ENCODE peak calls at places on chromosomes 12 and 14, in seven cellular contexts. F is A549, H is upper lobe of left lung, S is heart left ventricle, A is stomach, N is thyroid gland, Q is IMR-90. R is an unnamed sample.

GRCh38 chr14:81562818-81563217 is 29.2 kb upstream of the SEL1L start:
- DNase-seq in F (no peak), H (no peak), S (no peak), A (no peak), N (no peak), Q (no peak), R (no peak)

GRCh38 chr12:117516034-117516433 is 154.6 kb upstream of the NOS1 start:
- DNase-seq in F (no peak), H (no peak), S (no peak), A (no peak), N (no peak), Q (no peak), R (no peak)

GRCh38 chr14:39102969-39103957 is at the start of gene SEC23A:
- DNase-seq in F (peak; percentile 92), H (peak; percentile 97), S (peak; percentile 93), A (peak; percentile 92), N (peak; percentile 94), Q (peak; percentile 83), R (peak; percentile 97)

GRCh38 chr12:48165089-48166031 is 8.0 kb upstream of the ASB8 start:
- DNase-seq in F (peak; percentile 75), H (no peak), S (peak; percentile 26), A (no peak), N (peak; percentile 25), Q (peak; percentile 68), R (no peak)

GRCh38 chr12:54736549-54736948 is 88.4 kb upstream of the DCD start:
- DNase-seq in F (no peak), H (no peak), S (no peak), A (no peak), N (no peak), Q (no peak), R (no peak)

GRCh38 chr12:19648173-19648572 is 208.9 kb downstream of the AEBP2 start:
- DNase-seq in F (no peak), H (no peak), S (no peak), A (no peak), N (no peak), Q (no peak), R (no peak)

GRCh38 chr14:41604793-41605534 is 1.7 kb upstream of the LRFN5 start:
- DNase-seq in F (no peak), H (no peak), S (peak; percentile 29), A (no peak), N (peak; percentile 60), Q (peak; percentile 86), R (no peak)

GRCh38 chr12:83573676-83574075 is 887.0 kb downstream of the TMTC2 start:
- DNase-seq in F (peak; percentile 49), H (no peak), S (no peak), A (peak; percentile 52), N (no peak), Q (no peak), R (no peak)

GRCh38 chr12:43653289-43653915 is 101.4 kb upstream of the ADAMTS20 start:
- DNase-seq in F (no peak), H (no peak), S (no peak), A (no peak), N (no peak), Q (no peak), R (no peak)

GRCh38 chr12:54984602-54985376 is at the start of gene TESPA1:
- DNase-seq in F (no peak), H (peak; percentile 77), S (peak; percentile 59), A (peak; percentile 54), N (peak; percentile 55), Q (no peak), R (peak; percentile 61)

GRCh38 chr14:76919811-76920571 is 93.8 kb downstream of the LRRC74A start:
- DNase-seq in F (peak; percentile 84), H (no peak), S (peak; percentile 60), A (peak; percentile 32), N (peak; percentile 43), Q (peak; percentile 88), R (no peak)

GRCh38 chr12:9740109-9740750 is 7.3 kb upstream of the CLECL1 start:
- DNase-seq in F (no peak), H (no peak), S (no peak), A (no peak), N (peak; percentile 39), Q (no peak), R (no peak)

GRCh38 chr12:65818454-65819382 is 5.6 kb upstream of the HMGA2 start:
- DNase-seq in F (no peak), H (no peak), S (no peak), A (no peak), N (no peak), Q (peak; percentile 65), R (no peak)

GRCh38 chr14:32381869-32382268 is 52.8 kb downstream of the AKAP6 start:
- DNase-seq in F (no peak), H (no peak), S (no peak), A (no peak), N (no peak), Q (no peak), R (no peak)

GRCh38 chr14:90647469-90647868 is 168.8 kb downstream of the TTC7B start:
- DNase-seq in F (no peak), H (no peak), S (no peak), A (no peak), N (no peak), Q (no peak), R (no peak)

GRCh38 chr14:98181768-98182167 is 1090.2 kb downstream of the BCL11B start:
- DNase-seq in F (no peak), H (no peak), S (no peak), A (no peak), N (no peak), Q (no peak), R (no peak)

GRCh38 chr12:89949457-89950195 is 241.0 kb upstream of the ATP2B1 start:
- DNase-seq in F (peak; percentile 98), H (no peak), S (peak; percentile 43), A (no peak), N (no peak), Q (peak; percentile 64), R (no peak)

GRCh38 chr12:9049520-9050133 is 60.3 kb downstream of the KLRG1 start:
- DNase-seq in F (peak; percentile 57), H (no peak), S (no peak), A (no peak), N (no peak), Q (peak; percentile 52), R (no peak)

GRCh38 chr14:36518586-36519430 is 1.2 kb downstream of the NKX2-1 start:
- DNase-seq in F (no peak), H (no peak), S (no peak), A (no peak), N (no peak), Q (no peak), R (no peak)

GRCh38 chr12:14454098-14454907 is 88.8 kb downstream of the ATF7IP start:
- DNase-seq in F (peak; percentile 68), H (no peak), S (no peak), A (no peak), N (no peak), Q (peak; percentile 34), R (no peak)

GRCh38 chr12:31005944-31006361 is 67.7 kb upstream of the DDX11 start:
- DNase-seq in F (peak; percentile 74), H (no peak), S (no peak), A (no peak), N (no peak), Q (peak; percentile 20), R (no peak)

GRCh38 chr14:79473676-79474075 is 737.6 kb downstream of the DIO2 start:
- DNase-seq in F (no peak), H (no peak), S (no peak), A (no peak), N (no peak), Q (no peak), R (no peak)

GRCh38 chr12:92272301-92272964 is 126.8 kb upstream of the BTG1 start:
- DNase-seq in F (no peak), H (peak; percentile 22), S (no peak), A (no peak), N (no peak), Q (no peak), R (no peak)

GRCh38 chr12:68007466-68007865 is 18.2 kb downstream of the IFNG-AS1 start:
- DNase-seq in F (no peak), H (no peak), S (no peak), A (no peak), N (no peak), Q (peak; percentile 10), R (no peak)

DNA sequence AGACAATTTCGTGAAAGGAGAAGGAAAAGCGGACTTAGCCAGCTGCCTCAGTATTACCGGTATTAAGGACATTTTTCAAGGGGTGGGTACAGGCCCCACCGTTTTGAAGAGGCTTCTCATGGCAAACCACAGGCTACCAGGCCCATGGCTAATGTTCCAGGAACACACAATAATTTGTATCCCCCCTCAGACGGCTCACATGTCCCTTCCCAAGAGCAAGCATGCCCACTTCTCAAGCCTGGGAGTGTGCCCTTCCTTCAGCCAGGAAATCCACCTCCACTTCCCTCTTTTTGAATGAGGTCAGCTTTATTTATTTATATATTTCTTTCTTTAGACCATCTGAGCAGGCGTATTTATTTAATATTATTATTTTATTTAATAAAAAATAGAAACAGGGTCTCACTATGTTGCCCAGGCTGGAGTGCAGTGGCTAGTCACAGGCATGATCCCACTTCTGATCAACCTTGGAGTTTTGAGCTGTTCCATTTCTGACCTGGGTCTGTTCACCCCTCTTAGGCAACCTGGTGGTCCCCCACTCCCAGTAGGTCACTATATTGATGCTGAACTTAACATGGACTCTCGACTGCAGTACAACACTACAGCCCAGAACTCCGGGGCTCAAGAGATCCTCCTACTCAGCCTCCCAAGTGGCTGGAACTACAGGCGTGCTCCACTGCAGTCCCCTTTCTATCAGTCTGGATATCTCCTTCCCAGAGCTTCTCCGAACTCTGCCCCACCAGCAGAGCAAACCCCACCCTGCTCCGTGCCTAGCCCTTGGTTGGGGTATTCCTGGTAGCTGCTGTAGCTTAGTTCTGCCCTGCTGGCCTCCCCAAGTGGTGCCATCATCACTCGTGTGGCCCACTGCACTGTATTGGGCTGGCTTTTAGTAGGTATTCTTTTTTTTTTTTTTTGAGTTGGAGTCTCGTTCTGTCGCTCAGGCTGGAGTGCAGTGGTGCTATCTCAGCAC is 9.8 kb downstream of the HSP90AA1 start:
- DNase-seq in F (no peak), H (no peak), S (no peak), A (no peak), N (no peak), Q (no peak), R (no peak)
- TF ChIP-seq POLR2A in F (peak; percentile 29), H (no peak), S (no peak), A (no peak), N (no peak), Q (no peak), R (no peak)

GRCh38 chr12:85835417-85835809 is 796 bp downstream of the RASSF9 start:
- DNase-seq in F (no peak), H (no peak), S (no peak), A (no peak), N (no peak), Q (peak; percentile 10), R (no peak)
- H3K4me3 ChIP-seq in F (peak overlapping the region; percentile 42), H (peak overlapping the region; percentile 45), S (peak overlapping the region; percentile 68), A (peak overlapping the region; percentile 43), N (peak overlapping the region; percentile 24), Q (no peak overlapping the region), R (peak overlapping the region; percentile 52)

GRCh38 chr12:6367969-6368892 is 7.1 kb downstream of the SCNN1A start:
- DNase-seq in F (peak; percentile 67), H (no peak), S (no peak), A (no peak), N (no peak), Q (no peak), R (no peak)
- TF ChIP-seq POLR2A in F (no peak), H (no peak), S (no peak), A (no peak), N (no peak), Q (no peak), R (no peak)

DNA sequence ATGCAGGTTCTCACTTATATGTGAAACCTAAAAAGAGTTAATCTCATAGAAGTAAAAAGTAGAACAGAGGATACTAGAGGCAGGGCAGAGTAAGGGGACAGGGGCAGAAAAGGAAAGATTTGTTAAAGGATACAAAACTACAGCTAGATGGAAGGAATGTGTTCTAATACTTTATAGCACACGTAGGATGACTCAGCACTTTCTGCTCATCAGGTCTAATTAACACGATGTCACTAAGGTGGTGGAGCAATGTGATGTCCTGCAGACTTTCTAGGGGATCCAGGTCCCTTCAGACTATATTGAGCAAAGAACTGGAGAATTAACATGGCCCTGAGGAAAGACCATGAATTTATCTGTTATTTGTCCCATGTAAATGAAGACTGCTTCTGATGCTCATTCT is 80.8 kb upstream of the CMKLR1 start:
- DNase-seq in F (no peak), H (no peak), S (no peak), A (no peak), N (no peak), Q (no peak), R (no peak)
- H3K4me3 ChIP-seq in F (no peak overlapping the region), H (no peak overlapping the region), S (no peak overlapping the region), A (no peak overlapping the region), N (no peak overlapping the region), Q (no peak overlapping the region), R (no peak overlapping the region)

R was measured in suprapubic skin.